ENCODE peak calls at places on chromosomes 16 and 17, in five cellular contexts. S is LoVo, X is heart left ventricle, B is esophagus muscularis mucosa, M is dermis blood vessel endothelial cell. N is an unnamed sample.

GRCh38 chr17:57002904-57003303 is 25.0 kb downstream of the SCPEP1 start:
- DNase-seq in S (no peak), X (no peak), B (no peak), M (no peak), N (no peak)

GRCh38 chr17:65456368-65457151 is 104.9 kb downstream of the AXIN2 start:
- DNase-seq in S (no peak), X (no peak), B (no peak), M (no peak), N (no peak)

GRCh38 chr17:42378597-42379594 is 9.3 kb downstream of the STAT3 start:
- DNase-seq in S (peak), X (no peak), B (no peak), M (peak), N (peak)

GRCh38 chr17:43927101-43927935 is 15.0 kb downstream of the PPY start:
- DNase-seq in S (no peak), X (peak), B (no peak), M (no peak), N (no peak)

GRCh38 chr17:28519236-28519635 is 13.1 kb downstream of the FOXN1 start:
- DNase-seq in S (no peak), X (no peak), B (no peak), M (no peak), N (no peak)

GRCh38 chr17:4498461-4499397 is at the start of gene SPNS2:
- DNase-seq in S (peak), X (peak), B (no peak), M (peak), N (peak)

GRCh38 chr17:46782250-46782953 is 36.1 kb downstream of the WNT3 start:
- DNase-seq in S (peak), X (no peak), B (no peak), M (peak), N (no peak)

GRCh38 chr16:88773812-88774291 is 11.2 kb downstream of the PIEZO1 start:
- DNase-seq in S (peak), X (peak), B (no peak), M (peak), N (peak)

GRCh38 chr16:85733839-85734170 is 17.1 kb downstream of the C16orf74 start:
- DNase-seq in S (no peak), X (no peak), B (no peak), M (no peak), N (no peak)

GRCh38 chr16:66614161-66614802 is 9.8 kb downstream of the CMTM3 start:
- DNase-seq in S (no peak), X (no peak), B (no peak), M (no peak), N (no peak)

GRCh38 chr17:3964203-3965122 is at the start of gene ATP2A3:
- DNase-seq in S (no peak), X (no peak), B (no peak), M (no peak), N (no peak)

GRCh38 chr16:88306860-88307545 is 75.8 kb upstream of the ZNF469 start:
- DNase-seq in S (no peak), X (no peak), B (no peak), M (peak), N (peak)

GRCh38 chr17:14245002-14245401 is 8.3 kb upstream of the CDRT15 start:
- DNase-seq in S (no peak), X (no peak), B (peak), M (no peak), N (no peak)

GRCh38 chr16:46629331-46629843 is 8.2 kb upstream of the SHCBP1 start:
- DNase-seq in S (peak), X (no peak), B (no peak), M (peak), N (peak)

GRCh38 chr16:13021996-13022395 is 120.6 kb downstream of the SHISA9 start:
- DNase-seq in S (no peak), X (no peak), B (no peak), M (no peak), N (peak)

GRCh38 chr17:74147966-74148365 is 55.5 kb upstream of the RPL38 start:
- DNase-seq in S (no peak), X (no peak), B (peak), M (no peak), N (no peak)

GRCh38 chr17:82449883-82450356 is 632 bp downstream of the CYBC1 start:
- DNase-seq in S (no peak), X (no peak), B (no peak), M (no peak), N (no peak)

GRCh38 chr16:5058476-5058875 is 7.3 kb downstream of the C16orf89 start:
- DNase-seq in S (no peak), X (peak), B (no peak), M (peak), N (no peak)

GRCh38 chr17:75876938-75877751 is 1.2 kb downstream of the TRIM47 start:
- DNase-seq in S (peak), X (peak), B (peak), M (peak), N (peak)

GRCh38 chr16:12054396-12054795 is 77.9 kb downstream of the SNX29 start:
- DNase-seq in S (no peak), X (no peak), B (no peak), M (no peak), N (no peak)

GRCh38 chr17:67365762-67366192 is 600 bp downstream of the PSMD12 start:
- DNase-seq in S (peak), X (no peak), B (no peak), M (peak), N (peak)

GRCh38 chr17:38533706-38534497 is 71.8 kb downstream of the SRCIN1 start:
- DNase-seq in S (no peak), X (no peak), B (no peak), M (no peak), N (no peak)

GRCh38 chr17:77287432-77288068 is 146.8 kb downstream of the SEC14L1 start:
- DNase-seq in S (peak), X (peak), B (no peak), M (peak), N (peak)

GRCh38 chr17:7438656-7439460 is 454 bp upstream of the FGF11 start:
- DNase-seq in S (no peak), X (no peak), B (no peak), M (no peak), N (no peak)

GRCh38 chr16:4319454-4319853 is 3.6 kb downstream of the GLIS2 start:
- DNase-seq in S (no peak), X (no peak), B (no peak), M (no peak), N (peak)

GRCh38 chr17:2814499-2815341 is 18.5 kb downstream of the RAP1GAP2 start:
- DNase-seq in S (no peak), X (peak), B (no peak), M (no peak), N (no peak)

GRCh38 chr17:79280822-79281572 is 206.4 kb downstream of the ENGASE start:
- DNase-seq in S (no peak), X (no peak), B (no peak), M (no peak), N (no peak)